ENCODE peak calls at places on chromosomes 12 and 14, in six cellular contexts. V is CD8-positive, alpha-beta memory T cell; C is left ventricle myocardium inferior; Z is Panc1; G is naive thymus-derived CD4-positive, alpha-beta T cell; L is breast epithelium. M is an unnamed sample.

GRCh38 chr14:64720190-64720589 is 16.0 kb downstream of the PLEKHG3 start:
- DNase-seq in V (no peak), G (no peak), Z (peak), C (no peak), L (peak), M (no peak)

GRCh38 chr14:22895402-22895801 is 12.4 kb downstream of the REM2 start:
- DNase-seq in C (no peak), L (no peak), Z (no peak), G (no peak), V (no peak), M (no peak)

GRCh38 chr12:121741743-121742142 is 29.2 kb downstream of the TMEM120B start:
- DNase-seq in C (no peak), Z (no peak), L (no peak), G (no peak), V (no peak), M (no peak)

GRCh38 chr12:53053223-53054111 is 3.6 kb downstream of the TNS2 start:
- DNase-seq in L (peak), C (peak), G (peak), V (peak), Z (no peak), M (no peak)

GRCh38 chr12:81005635-81006034 is 67.9 kb upstream of the LIN7A start:
- DNase-seq in C (no peak), V (no peak), L (no peak), Z (no peak), G (no peak), M (no peak)

GRCh38 chr12:45273717-45274271 is 57.9 kb downstream of the ANO6 start:
- DNase-seq in V (no peak), Z (peak), G (no peak), L (no peak), C (no peak), M (no peak)

GRCh38 chr12:116880817-116881324 is 370 bp downstream of the HRK start:
- DNase-seq in C (peak), L (no peak), Z (no peak), V (no peak), G (no peak), M (no peak)

GRCh38 chr12:3446235-3446634 is 44.8 kb upstream of the PRMT8 start:
- DNase-seq in Z (no peak), V (no peak), L (no peak), G (no peak), C (no peak), M (no peak)

GRCh38 chr14:41548666-41549065 is 58.0 kb upstream of the LRFN5 start:
- DNase-seq in C (no peak), G (no peak), V (no peak), L (no peak), Z (no peak), M (no peak)

GRCh38 chr14:67536087-67536486 is 3.0 kb downstream of the PLEKHH1 start:
- DNase-seq in L (no peak), G (no peak), V (no peak), Z (no peak), C (no peak), M (no peak)

GRCh38 chr14:25120261-25120660 is 70.3 kb upstream of the STXBP6 start:
- DNase-seq in C (no peak), G (no peak), L (no peak), V (no peak), Z (no peak), M (no peak)

GRCh38 chr12:109549613-109550309 is 23.5 kb downstream of the MMAB start:
- DNase-seq in Z (no peak), C (no peak), V (no peak), L (no peak), G (no peak), M (no peak)

GRCh38 chr14:78847801-78848200 is 677.6 kb downstream of the NRXN3 start:
- DNase-seq in V (no peak), Z (no peak), G (no peak), L (no peak), C (no peak), M (no peak)

GRCh38 chr14:53715390-53715730 is 241.3 kb downstream of the BMP4 start:
- DNase-seq in G (no peak), Z (no peak), V (no peak), C (no peak), L (no peak), M (no peak)

GRCh38 chr12:88111074-88111652 is 30.7 kb downstream of the CEP290 start:
- DNase-seq in G (no peak), C (no peak), L (no peak), V (no peak), Z (peak), M (peak)

GRCh38 chr12:88108021-88108420 is 33.9 kb downstream of the CEP290 start:
- DNase-seq in C (no peak), G (no peak), L (no peak), V (no peak), Z (no peak), M (no peak)

GRCh38 chr12:88113871-88114270 is 28.0 kb downstream of the CEP290 start:
- DNase-seq in C (no peak), L (no peak), Z (no peak), G (no peak), V (no peak), M (no peak)
- H3K27ac ChIP-seq in C (no peak), L (no peak), Z (no peak), G (no peak), V (no peak), M (no peak)

DNA sequence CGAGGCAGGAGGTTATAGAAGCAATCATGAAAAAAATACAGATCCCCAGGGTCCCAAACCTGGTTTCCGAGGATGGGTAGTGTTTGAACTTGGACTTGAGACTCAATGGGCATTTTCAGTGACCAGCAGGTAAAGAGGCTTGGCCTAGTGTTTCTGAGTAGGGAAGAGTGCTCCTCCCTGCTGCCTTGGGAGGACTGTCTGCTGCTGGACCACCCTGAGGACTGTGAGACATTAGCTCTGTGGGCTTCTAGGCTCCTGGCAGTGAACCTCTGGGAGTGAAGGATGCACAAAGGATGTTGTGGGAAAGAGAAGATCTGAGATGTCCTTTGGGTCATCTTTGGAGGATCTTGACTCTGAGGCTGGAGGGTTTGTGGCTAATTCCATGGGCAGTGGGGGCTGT is 30.5 kb downstream of the ANKRD9 start:
- DNase-seq in Z (no peak), G (no peak), V (no peak), L (no peak), C (no peak), M (no peak)
- H3K27ac ChIP-seq in Z (no peak), G (no peak), V (no peak), L (no peak), C (peak), M (no peak)

GRCh38 chr14:97057238-97057637 is 260.1 kb downstream of the VRK1 start:
- DNase-seq in C (no peak), V (no peak), G (no peak), L (no peak), Z (no peak), M (no peak)
- H3K27ac ChIP-seq in C (no peak), V (no peak), G (no peak), L (no peak), Z (no peak), M (no peak)

GRCh38 chr12:25970082-25970481 is 11.6 kb downstream of the RASSF8 start:
- DNase-seq in G (no peak), V (no peak), C (no peak), Z (no peak), L (no peak), M (no peak)
- H3K27ac ChIP-seq in G (no peak), V (no peak), C (no peak), Z (no peak), L (no peak), M (no peak)